ENCODE peak calls at places on chromosomes 13 and 19, in four cellular contexts. X is keratinocyte, B is upper lobe of right lung, Y is kidney epithelial cell. I is an unnamed sample. For H3K27me3, the result is how much of the 10 kb centered on the place peaks cover.

GRCh38 chr13:110566201-110566600 is 4.7 kb upstream of the RAB20 start:
- DNase-seq in X (no peak), Y (no peak), B (no peak), I (no peak)

GRCh38 chr19:16118489-16119033 is 6.9 kb downstream of the RAB8A start:
- DNase-seq in B (peak), Y (no peak), X (no peak), I (no peak)

GRCh38 chr13:43757266-43757665 is 29.5 kb downstream of the ENOX1 start:
- DNase-seq in X (no peak), B (no peak), Y (no peak), I (no peak)

GRCh38 chr13:61339054-61339621 is 76.5 kb downstream of the PCDH20 start:
- DNase-seq in B (no peak), Y (no peak), X (no peak), I (no peak)

GRCh38 chr19:9909251-9909650 is 27.1 kb downstream of the OLFM2 start:
- DNase-seq in Y (no peak), X (no peak), B (no peak), I (no peak)

GRCh38 chr13:20002766-20003165 is 44.2 kb downstream of the ZMYM2 start:
- DNase-seq in B (no peak), Y (no peak), X (no peak), I (no peak)

GRCh38 chr13:41614671-41615519 is 157.5 kb downstream of the RGCC start:
- DNase-seq in B (no peak), X (no peak), Y (no peak), I (no peak)

GRCh38 chr13:28173793-28174192 is 35.4 kb downstream of the PAN3 start:
- DNase-seq in B (no peak), X (no peak), Y (no peak), I (no peak)

GRCh38 chr13:110261166-110262081 is 45.5 kb downstream of the COL4A1 start:
- DNase-seq in X (no peak), B (no peak), Y (no peak), I (no peak)

GRCh38 chr13:112769615-112770014 is 79.8 kb downstream of the ATP11A start:
- DNase-seq in Y (no peak), B (no peak), X (no peak), I (no peak)

GRCh38 chr13:20126460-20127262 is 34.2 kb downstream of the GJA3 start:
- DNase-seq in B (no peak), X (no peak), Y (no peak), I (no peak)

DNA sequence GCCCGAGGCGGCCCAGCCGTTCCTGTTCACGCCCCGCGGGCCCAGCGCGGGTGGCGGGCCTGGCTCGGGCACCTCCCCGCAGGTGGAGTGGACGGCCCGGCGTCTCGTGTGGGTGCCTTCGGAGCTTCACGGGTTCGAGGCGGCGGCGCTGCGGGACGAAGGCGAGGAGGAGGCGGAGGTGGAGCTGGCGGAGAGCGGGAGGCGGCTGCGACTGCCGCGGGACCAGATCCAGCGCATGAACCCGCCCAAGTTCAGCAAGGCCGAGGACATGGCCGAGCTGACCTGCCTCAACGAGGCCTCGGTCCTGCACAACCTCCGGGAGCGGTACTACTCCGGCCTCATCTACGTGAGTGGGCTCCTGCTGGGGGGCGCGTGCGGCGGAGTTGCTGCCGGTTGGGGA is 7.0 kb downstream of the MYH14 start:
- DNase-seq in B (no peak), X (no peak), Y (no peak), I (no peak)
- H3K27me3 ChIP-seq in B (under half), X (under half), Y (under half), I (under half)

GRCh38 chr19:2661615-2662014 is 40.9 kb downstream of the GNG7 start:
- DNase-seq in B (no peak), Y (no peak), X (no peak), I (no peak)

GRCh38 chr19:2665103-2665502 is 37.4 kb downstream of the GNG7 start:
- DNase-seq in X (no peak), B (no peak), Y (no peak), I (no peak)

GRCh38 chr19:2659856-2660432 is 42.5 kb downstream of the GNG7 start:
- DNase-seq in B (no peak), X (no peak), Y (no peak), I (no peak)

GRCh38 chr19:2666344-2666994 is 36.0 kb downstream of the GNG7 start:
- DNase-seq in X (no peak), B (no peak), Y (no peak), I (no peak)

GRCh38 chr19:2663920-2664571 is 38.4 kb downstream of the GNG7 start:
- DNase-seq in X (no peak), Y (no peak), B (no peak), I (no peak)
- TF ChIP-seq CTCF in X (no peak), Y (no peak), B (no peak), I (no peak)

GRCh38 chr19:3949997-3950859 is 17.4 kb downstream of the NMRK2 start:
- DNase-seq in Y (no peak), X (no peak), B (no peak), I (no peak)
- H3K4me3 ChIP-seq in Y (no peak), X (no peak), B (no peak), I (no peak)

GRCh38 chr19:53957448-53958167 is 5.1 kb upstream of the CACNG8 start:
- DNase-seq in Y (no peak), B (peak), X (no peak), I (no peak)
- H3K27me3 ChIP-seq in Y (under half), B (under half), X (under half), I (under half)

DNA sequence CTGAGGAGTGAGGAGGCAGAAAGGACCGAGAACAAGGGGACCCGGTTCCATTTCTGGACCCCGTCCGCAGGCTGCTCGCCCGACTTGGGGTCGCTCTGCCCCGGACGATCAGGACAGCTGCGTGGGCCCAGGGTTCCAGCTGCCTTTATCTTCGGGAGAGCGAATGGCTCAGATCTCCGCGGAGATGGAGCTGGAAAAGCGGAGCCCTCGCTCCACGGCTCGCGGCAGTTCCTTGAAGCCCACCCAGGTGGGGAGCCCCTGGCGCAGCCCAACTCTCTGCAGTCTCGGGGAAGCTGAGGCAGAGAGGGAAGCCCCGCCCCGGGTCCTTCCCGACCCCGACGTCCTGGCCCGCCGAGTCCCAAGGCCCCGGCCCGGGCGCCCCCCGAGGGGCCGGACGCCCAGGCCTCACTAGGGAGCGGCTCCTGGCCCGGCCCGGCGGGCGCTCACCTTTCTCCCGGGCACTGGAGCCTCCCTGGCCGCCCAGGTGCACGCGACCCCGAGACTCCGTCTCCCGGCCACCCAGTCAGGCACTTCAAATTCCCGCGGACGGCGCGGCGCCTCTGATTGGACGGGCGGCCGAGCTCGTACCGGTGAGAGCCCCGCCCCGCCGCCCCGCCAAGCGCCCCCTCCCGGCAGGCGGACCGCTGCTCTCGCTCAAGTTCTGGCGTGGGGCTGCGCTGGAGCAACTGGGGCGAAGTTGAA is 485.7 kb downstream of the UQCRFS1 start:
- DNase-seq in X (no peak), B (peak), Y (no peak), I (no peak)
- TF ChIP-seq CTCF in X (no peak), B (no peak), Y (peak), I (peak)

DNA sequence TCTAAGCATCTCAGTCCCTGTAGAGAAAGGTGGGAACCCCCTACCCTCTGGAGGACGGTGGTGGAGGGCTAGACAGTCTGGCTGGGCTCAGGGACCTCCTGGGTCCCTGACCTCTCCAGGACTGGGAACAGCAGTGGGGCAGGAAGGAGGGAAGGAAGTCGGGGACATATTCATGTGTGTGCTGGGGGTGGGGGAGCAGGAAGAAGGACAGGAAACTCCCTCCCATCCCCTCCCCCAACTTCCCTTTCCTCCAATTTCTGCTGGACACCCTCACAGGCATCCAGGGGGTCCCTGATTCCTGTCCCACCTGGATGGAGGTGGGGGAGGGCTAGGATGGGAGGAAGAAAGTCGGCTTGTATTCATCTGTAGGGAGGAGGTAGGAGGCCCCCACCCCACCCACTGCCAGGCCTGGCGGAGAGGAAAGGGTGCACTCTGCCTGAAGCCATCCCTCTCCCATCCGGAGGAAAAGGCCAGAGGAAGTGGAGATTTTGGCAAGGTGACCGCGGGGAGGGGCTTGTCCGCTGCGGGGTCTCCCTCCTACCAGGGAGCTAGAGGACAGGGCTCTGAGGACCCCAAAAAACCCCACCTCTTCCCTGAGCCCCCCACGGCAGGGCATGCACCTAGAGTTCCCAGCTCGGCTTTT is 2.3 kb downstream of the NOVA2 start:
- DNase-seq in Y (no peak), B (no peak), X (no peak), I (no peak)
- H3K4me3 ChIP-seq in Y (no peak), B (peak), X (no peak), I (no peak)

GRCh38 chr13:74835579-74835978 is 646.4 kb downstream of the TBC1D4 start:
- DNase-seq in X (no peak), Y (no peak), B (no peak), I (no peak)
- H3K27me3 ChIP-seq in X (under half), Y (under half), B (under half), I (under half)

GRCh38 chr13:48068036-48068435 is 26.9 kb downstream of the MED4 start:
- DNase-seq in Y (no peak), X (no peak), B (no peak), I (no peak)
- TF ChIP-seq CTCF in Y (no peak), X (no peak), B (no peak), I (no peak)